ENCODE peak calls at places on chromosomes 7 and 10, in six cellular contexts. W is AG09309; Q is SJSA1; V is activated T-cell treated with anti-CD3 and anti-CD28 coated beads, Interleukin-2, amount 50 U/mL, for 72 hours; G is naive thymus-derived CD4-positive, alpha-beta T cell; K is iPS-NIHi11. A is an unnamed sample.

GRCh38 chr7:143305423-143306070 is 10.4 kb upstream of the CLCN1 start:
- DNase-seq in W (no peak), V (peak), Q (no peak), K (peak), G (peak), A (no peak)

GRCh38 chr7:103711413-103711812 is 265.4 kb upstream of the SLC26A5 start:
- DNase-seq in V (no peak), G (no peak), W (no peak), K (no peak), Q (no peak), A (no peak)

GRCh38 chr10:14839305-14839695 is 1.2 kb downstream of the HSPA14 start:
- DNase-seq in V (no peak), K (no peak), W (no peak), Q (no peak), G (no peak), A (no peak)

GRCh38 chr7:2667843-2668242 is 20.2 kb upstream of the AMZ1 start:
- DNase-seq in Q (no peak), V (no peak), G (no peak), W (no peak), K (no peak), A (no peak)

GRCh38 chr7:88927-89921 is 103.1 kb upstream of the FAM20C start:
- DNase-seq in K (no peak), Q (peak), G (no peak), W (peak), V (peak), A (peak)

GRCh38 chr10:30818854-30819253 is 189.3 kb upstream of the LYZL2 start:
- DNase-seq in G (no peak), K (peak), W (no peak), V (no peak), Q (no peak), A (peak)

GRCh38 chr7:156143158-156143557 is 330.9 kb upstream of the SHH start:
- DNase-seq in V (no peak), K (no peak), Q (no peak), G (no peak), W (no peak), A (no peak)

GRCh38 chr7:36010656-36011587 is 142.1 kb upstream of the EEPD1 start:
- DNase-seq in G (no peak), V (no peak), K (no peak), Q (no peak), W (no peak), A (no peak)

GRCh38 chr10:73837072-73837471 is 25.7 kb upstream of the NDST2 start:
- DNase-seq in K (no peak), V (no peak), Q (no peak), W (no peak), G (no peak), A (peak)

GRCh38 chr7:107506683-107507339 is 37.0 kb downstream of the GPR22 start:
- DNase-seq in G (no peak), W (no peak), V (no peak), Q (no peak), K (peak), A (no peak)

GRCh38 chr7:35983585-35983984 is 169.5 kb upstream of the EEPD1 start:
- DNase-seq in V (no peak), K (no peak), W (no peak), Q (no peak), G (no peak), A (no peak)

GRCh38 chr7:84258628-84259027 is 64.0 kb upstream of the SEMA3A start:
- DNase-seq in Q (no peak), V (no peak), K (no peak), G (no peak), W (peak), A (peak)

GRCh38 chr7:66277492-66277891 is 72.4 kb downstream of the TPST1 start:
- DNase-seq in Q (no peak), K (no peak), V (no peak), G (no peak), W (no peak), A (no peak)

GRCh38 chr10:62681211-62681940 is 123.1 kb upstream of the ADO start:
- DNase-seq in V (peak), G (peak), W (no peak), K (peak), Q (no peak), A (no peak)

GRCh38 chr10:89450901-89451300 is 36.5 kb downstream of the IFIT5 start:
- DNase-seq in K (no peak), V (no peak), G (no peak), W (no peak), Q (no peak), A (no peak)

GRCh38 chr7:80499350-80499955 is 12.4 kb downstream of the GNAT3 start:
- DNase-seq in G (no peak), V (no peak), K (no peak), W (peak), Q (peak), A (peak)

GRCh38 chr7:92768501-92769360 is 67.6 kb downstream of the CDK6 start:
- DNase-seq in Q (no peak), K (peak), W (no peak), V (peak), G (no peak), A (no peak)

GRCh38 chr10:92075829-92076228 is 152.3 kb downstream of the BTAF1 start:
- DNase-seq in V (no peak), Q (no peak), G (no peak), K (no peak), W (no peak), A (no peak)

GRCh38 chr7:93011351-93012294 is 106.2 kb downstream of the SAMD9 start:
- DNase-seq in G (no peak), W (peak), K (no peak), Q (peak), V (no peak), A (peak)

GRCh38 chr7:149334930-149335329 is 72.9 kb downstream of the ZNF783 start:
- DNase-seq in W (no peak), Q (no peak), G (no peak), K (no peak), V (no peak), A (no peak)

GRCh38 chr10:1299041-1299726 is 243.0 kb downstream of the WDR37 start:
- DNase-seq in V (no peak), K (no peak), G (no peak), Q (no peak), W (no peak), A (no peak)

GRCh38 chr10:101028446-101029244 is 2.3 kb downstream of the PDZD7 start:
- DNase-seq in W (no peak), V (no peak), Q (no peak), K (peak), G (no peak), A (no peak)

GRCh38 chr10:127085957-127086356 is 110.4 kb downstream of the INSYN2A start:
- DNase-seq in G (no peak), Q (no peak), W (no peak), V (no peak), K (no peak), A (no peak)

GRCh38 chr10:57017356-57018037 is 656.4 kb upstream of the ZWINT start:
- DNase-seq in K (no peak), G (no peak), V (no peak), Q (no peak), W (no peak), A (no peak)

GRCh38 chr7:32250494-32251260 is 180.5 kb upstream of the PDE1C start:
- DNase-seq in W (no peak), G (no peak), Q (no peak), V (no peak), K (no peak), A (no peak)

GRCh38 chr10:129694633-129695356 is 227.8 kb downstream of the MGMT start:
- DNase-seq in G (no peak), K (no peak), V (no peak), Q (no peak), W (no peak), A (peak)

GRCh38 chr7:128112018-128112780 is 81.0 kb upstream of the LRRC4 start:
- DNase-seq in V (no peak), W (no peak), G (no peak), Q (no peak), K (no peak), A (no peak)

GRCh38 chr7:102279537-102280400 is 6.9 kb upstream of the SH2B2 start:
- DNase-seq in V (peak), G (peak), W (no peak), Q (peak), K (peak), A (peak)

GRCh38 chr10:125057158-125058001 is 103.0 kb downstream of the CTBP2 start:
- DNase-seq in Q (peak), K (no peak), W (peak), G (no peak), V (no peak), A (peak)

GRCh38 chr10:34696423-34696822 is 118.7 kb downstream of the PARD3 start:
- DNase-seq in Q (no peak), V (no peak), G (no peak), W (no peak), K (no peak), A (no peak)

GRCh38 chr10:27998178-27998953 is 513 bp downstream of the ODAD2 start:
- DNase-seq in K (peak), V (peak), G (peak), W (no peak), Q (peak), A (no peak)

GRCh38 chr10:132465193-132465888 is 68.3 kb downstream of the PWWP2B start:
- DNase-seq in G (no peak), W (no peak), V (no peak), Q (no peak), K (no peak), A (no peak)

GRCh38 chr10:48343106-48343505 is 36.6 kb downstream of the MAPK8 start:
- DNase-seq in Q (no peak), V (no peak), W (no peak), K (no peak), G (no peak), A (no peak)

GRCh38 chr10:46028584-46029570 is 1.5 kb downstream of the NCOA4 start:
- DNase-seq in G (peak), W (no peak), V (peak), K (peak), Q (no peak), A (peak)

GRCh38 chr7:23055582-23056178 is 41.8 kb upstream of the HYCC1 start:
- DNase-seq in K (peak), G (peak), W (peak), Q (peak), V (peak), A (peak)

GRCh38 chr10:92091965-92092364 is 168.4 kb downstream of the BTAF1 start:
- DNase-seq in Q (no peak), K (no peak), W (no peak), V (no peak), G (no peak), A (no peak)

GRCh38 chr10:11551915-11552602 is 59.4 kb downstream of the USP6NL start:
- DNase-seq in Q (no peak), G (no peak), K (no peak), W (peak), V (no peak), A (peak)

GRCh38 chr10:75512534-75512933 is 81.1 kb downstream of the LRMDA start:
- DNase-seq in V (no peak), G (no peak), K (peak), Q (no peak), W (no peak), A (peak)

A was measured in stromal cell of bone marrow.